ENCODE peak calls at places on chromosomes 4 and X, in five cellular contexts. One of them, this sample, is unnamed.

GRCh38 chr4:175412744-175413143 is 399.3 kb downstream of the GPM6A start:
- DNase-seq in IMR-90: peak; percentile 63
- DNase-seq in neuronal stem cell: no peak
- DNase-seq in H9: no peak
- DNase-seq in H1: no peak
- DNase-seq in this sample: no peak

GRCh38 chr4:168917150-168917779 is 92.8 kb downstream of the CBR4 start:
- DNase-seq in H9: no peak
- DNase-seq in neuronal stem cell: no peak
- DNase-seq in H1: no peak
- DNase-seq in IMR-90: peak; percentile 54
- DNase-seq in this sample: peak; percentile 57

GRCh38 chr4:8922481-8922880 is 50.8 kb upstream of the HMX1 start:
- DNase-seq in H1: no peak
- DNase-seq in H9: no peak
- DNase-seq in IMR-90: no peak
- DNase-seq in neuronal stem cell: no peak
- DNase-seq in this sample: no peak

GRCh38 chr4:142211444-142211843 is 575.1 kb downstream of the IL15 start:
- DNase-seq in neuronal stem cell: no peak
- DNase-seq in H1: no peak
- DNase-seq in IMR-90: no peak
- DNase-seq in H9: no peak
- DNase-seq in this sample: no peak

GRCh38 chrX:13956998-13957397 is 72.7 kb downstream of the GEMIN8 start:
- DNase-seq in neuronal stem cell: no peak
- DNase-seq in H9: no peak
- DNase-seq in H1: no peak
- DNase-seq in IMR-90: no peak
- DNase-seq in this sample: no peak

GRCh38 chr4:125104616-125105015 is 210.1 kb upstream of the FAT4 start:
- DNase-seq in H1: no peak
- DNase-seq in IMR-90: peak; percentile 76
- DNase-seq in H9: no peak
- DNase-seq in neuronal stem cell: no peak
- DNase-seq in this sample: peak; percentile 40

GRCh38 chr4:159977907-159978617 is 875.2 kb downstream of the RAPGEF2 start:
- DNase-seq in H1: no peak
- DNase-seq in IMR-90: no peak
- DNase-seq in neuronal stem cell: no peak
- DNase-seq in H9: no peak
- DNase-seq in this sample: no peak

GRCh38 chr4:147822128-147822527 is 90.2 kb downstream of the ARHGAP10 start:
- DNase-seq in H1: no peak
- DNase-seq in IMR-90: peak; percentile 79
- DNase-seq in neuronal stem cell: no peak
- DNase-seq in H9: no peak
- DNase-seq in this sample: peak; percentile 56

GRCh38 chrX:44785652-44786051 is 58.2 kb upstream of the DUSP21 start:
- DNase-seq in IMR-90: peak; percentile 90
- DNase-seq in H9: no peak
- DNase-seq in neuronal stem cell: no peak
- DNase-seq in H1: no peak
- DNase-seq in this sample: no peak

GRCh38 chr4:121062466-121062975 is 9.8 kb downstream of the NDNF start:
- DNase-seq in H1: no peak
- DNase-seq in neuronal stem cell: no peak
- DNase-seq in H9: no peak
- DNase-seq in IMR-90: no peak
- DNase-seq in this sample: no peak

GRCh38 chr4:145044341-145044740 is 53.7 kb downstream of the ANAPC10 start:
- DNase-seq in neuronal stem cell: no peak
- DNase-seq in H9: no peak
- DNase-seq in IMR-90: peak; percentile 55
- DNase-seq in H1: no peak
- DNase-seq in this sample: peak; percentile 11

GRCh38 chr4:3107271-3108185 is 33.0 kb downstream of the HTT start:
- DNase-seq in IMR-90: no peak
- DNase-seq in neuronal stem cell: no peak
- DNase-seq in H9: no peak
- DNase-seq in H1: no peak
- DNase-seq in this sample: peak; percentile 62

GRCh38 chr4:102427599-102427998 is 73.6 kb upstream of the NFKB1 start:
- DNase-seq in H9: no peak
- DNase-seq in IMR-90: no peak
- DNase-seq in H1: no peak
- DNase-seq in neuronal stem cell: no peak
- DNase-seq in this sample: no peak
- H2BK15ac ChIP-seq in H9: no peak overlapping the region
- H2BK15ac ChIP-seq in IMR-90: no peak overlapping the region
- H2BK15ac ChIP-seq in H1: no peak overlapping the region
- H2BK15ac ChIP-seq in neuronal stem cell: no peak overlapping the region
- H2BK15ac ChIP-seq in this sample: no peak overlapping the region

DNA sequence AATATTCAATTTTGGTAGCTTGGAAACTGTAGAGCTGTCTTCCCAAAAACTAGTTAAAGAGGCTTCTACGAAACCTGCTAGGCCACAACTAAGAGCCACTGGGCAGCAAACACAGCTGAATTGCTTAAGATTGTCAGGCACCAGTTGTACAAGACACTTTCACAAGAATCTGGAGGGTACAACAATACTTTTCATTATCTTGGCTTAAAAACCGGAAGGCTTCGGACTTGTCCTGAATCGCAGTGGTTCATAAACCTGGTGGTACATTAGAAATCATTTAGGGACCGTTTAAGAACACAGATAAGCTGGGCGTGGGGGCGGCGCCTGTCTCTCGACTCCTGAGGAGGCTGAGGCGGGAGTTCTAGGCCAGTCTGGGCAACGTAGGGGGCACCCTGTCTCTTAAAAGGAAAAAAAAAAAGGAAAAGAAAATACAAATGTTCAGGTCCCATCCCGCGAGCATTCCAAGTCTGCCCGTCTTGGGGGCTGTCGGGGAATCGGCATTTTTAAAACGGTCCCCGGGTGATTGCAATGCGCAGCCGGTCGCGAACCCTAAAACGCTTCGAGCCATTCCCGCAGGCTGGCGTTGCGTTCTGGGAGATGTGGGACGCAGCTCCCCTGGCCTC is 763 bp downstream of the PYURF start:
- DNase-seq in neuronal stem cell: peak; percentile 3
- DNase-seq in H9: no peak
- DNase-seq in IMR-90: peak; percentile 33
- DNase-seq in H1: no peak
- DNase-seq in this sample: peak; percentile 60
- H3K14ac ChIP-seq in neuronal stem cell: peak overlapping the region; percentile 89
- H3K14ac ChIP-seq in H9: peak overlapping the region; percentile 81
- H3K14ac ChIP-seq in IMR-90: peak overlapping the region; percentile 92
- H3K14ac ChIP-seq in H1: no peak overlapping the region
- H3K14ac ChIP-seq in this sample: peak overlapping the region; percentile 97

DNA sequence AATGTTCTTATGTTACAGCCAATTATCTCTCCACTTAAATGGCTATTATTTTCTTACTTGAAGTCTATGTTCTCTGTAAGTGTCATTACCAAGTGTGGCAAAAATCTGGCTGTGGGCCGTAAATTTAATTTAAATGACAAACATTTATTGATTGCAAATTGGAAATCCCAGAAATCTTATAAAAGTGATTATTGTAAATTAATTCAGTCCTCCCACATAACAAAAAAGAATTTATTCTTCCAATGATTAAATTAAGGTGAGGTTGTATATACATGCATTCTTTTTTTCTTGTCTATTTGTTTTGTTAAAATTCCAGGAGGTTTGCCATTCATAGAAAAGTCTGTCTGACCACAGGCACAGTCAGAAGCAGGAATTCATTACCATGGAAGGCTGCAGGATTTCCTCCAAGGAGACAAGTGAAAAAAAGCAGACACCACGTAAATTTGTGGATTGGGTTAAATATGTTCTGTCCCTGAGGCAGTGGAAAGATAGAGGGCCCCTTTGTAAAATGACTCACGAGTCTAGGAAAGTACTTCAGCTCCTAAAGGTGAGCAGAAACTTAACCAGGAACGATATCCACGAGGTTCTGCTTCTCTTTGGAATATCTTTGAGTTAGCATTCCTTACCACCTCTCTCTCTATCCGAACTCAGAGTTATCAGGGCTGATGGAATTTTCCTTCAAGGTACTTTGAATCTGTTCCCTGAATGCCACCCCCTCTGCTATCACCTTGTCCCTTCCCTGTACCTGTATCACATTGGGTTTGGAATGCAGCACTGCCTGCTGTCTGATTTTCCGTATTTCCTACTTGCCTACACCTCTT is 10.7 kb downstream of the PPARGC1A start:
- DNase-seq in neuronal stem cell: no peak
- DNase-seq in H9: no peak
- DNase-seq in IMR-90: peak; percentile 28
- DNase-seq in H1: no peak
- DNase-seq in this sample: peak; percentile 65
- H3K4me1 ChIP-seq in neuronal stem cell: peaks cover 4% of the 10 kb centered on the region
- H3K4me1 ChIP-seq in H9: peaks cover 19% of the 10 kb centered on the region
- H3K4me1 ChIP-seq in IMR-90: no peaks in the 10 kb centered on the region
- H3K4me1 ChIP-seq in H1: peaks cover 15% of the 10 kb centered on the region
- H3K4me1 ChIP-seq in this sample: peaks cover 3% of the 10 kb centered on the region

GRCh38 chr4:76809594-76810305 is 88.2 kb downstream of the SOWAHB start:
- DNase-seq in neuronal stem cell: no peak
- DNase-seq in H9: no peak
- DNase-seq in H1: no peak
- DNase-seq in IMR-90: peak; percentile 53
- DNase-seq in this sample: peak; percentile 96

GRCh38 chr4:76811604-76812412 is 86.1 kb downstream of the SOWAHB start:
- DNase-seq in IMR-90: peak; percentile 69
- DNase-seq in H1: no peak
- DNase-seq in H9: peak; percentile 28
- DNase-seq in neuronal stem cell: no peak
- DNase-seq in this sample: peak; percentile 73

GRCh38 chr4:76813070-76813469 is 84.9 kb downstream of the SOWAHB start:
- DNase-seq in H9: no peak
- DNase-seq in H1: no peak
- DNase-seq in neuronal stem cell: no peak
- DNase-seq in IMR-90: no peak
- DNase-seq in this sample: no peak
- H2BK15ac ChIP-seq in H9: no peak overlapping the region
- H2BK15ac ChIP-seq in H1: no peak overlapping the region
- H2BK15ac ChIP-seq in neuronal stem cell: peak overlapping the region; percentile 14
- H2BK15ac ChIP-seq in IMR-90: no peak overlapping the region
- H2BK15ac ChIP-seq in this sample: peak overlapping the region; percentile 63

GRCh38 chrX:153470411-153471363 is at the start of gene HAUS7:
- DNase-seq in IMR-90: peak; percentile 84
- DNase-seq in H1: peak; percentile 88
- DNase-seq in H9: peak; percentile 94
- DNase-seq in neuronal stem cell: peak; percentile 81
- DNase-seq in this sample: peak; percentile 87
- H3K14ac ChIP-seq in IMR-90: no peak within 1 kb of the TSS
- H3K14ac ChIP-seq in H1: no peak within 1 kb of the TSS
- H3K14ac ChIP-seq in H9: no peak within 1 kb of the TSS
- H3K14ac ChIP-seq in neuronal stem cell: no peak within 1 kb of the TSS
- H3K14ac ChIP-seq in this sample: no peak within 1 kb of the TSS

DNA sequence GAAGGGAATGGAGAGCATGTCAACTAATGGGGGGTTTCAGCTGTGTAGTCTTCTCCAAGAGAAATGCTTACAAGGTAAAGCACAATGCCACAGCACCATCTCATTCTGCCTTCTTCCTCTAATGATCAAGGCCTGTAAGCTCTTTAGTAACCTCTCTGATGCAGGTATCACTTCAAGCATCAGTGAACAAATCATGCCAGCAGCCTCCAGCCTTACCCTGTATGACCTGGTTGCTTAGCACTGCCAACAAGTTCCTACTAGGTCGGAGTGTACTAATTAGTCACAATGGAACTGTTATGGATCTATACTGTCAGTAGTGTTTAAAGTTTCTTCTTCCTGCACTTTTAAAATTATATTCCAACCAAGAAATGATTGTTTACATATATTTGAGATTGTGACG is 197.7 kb downstream of the GRID2 start:
- DNase-seq in H9: no peak
- DNase-seq in H1: no peak
- DNase-seq in IMR-90: no peak
- DNase-seq in neuronal stem cell: no peak
- DNase-seq in this sample: no peak
- H3K4me1 ChIP-seq in H9: peaks cover 11% of the 10 kb centered on the region
- H3K4me1 ChIP-seq in H1: peaks cover 7% of the 10 kb centered on the region
- H3K4me1 ChIP-seq in IMR-90: no peaks in the 10 kb centered on the region
- H3K4me1 ChIP-seq in neuronal stem cell: peaks cover 8% of the 10 kb centered on the region
- H3K4me1 ChIP-seq in this sample: no peaks in the 10 kb centered on the region

This sample was measured in mesenchymal stem cell.